ENCODE peak calls at places on chromosomes 13 and 19, in four cellular contexts. One of them, this sample, is unnamed.

GRCh38 chr13:114107686-114108081 is 24.7 kb downstream of the RASA3 start:
- DNase-seq in HepG2: no peak
- DNase-seq in GM12878: no peak
- DNase-seq in H1: no peak
- DNase-seq in this sample: no peak

GRCh38 chr13:46951516-46951915 is 54.7 kb upstream of the HTR2A start:
- DNase-seq in HepG2: no peak
- DNase-seq in GM12878: no peak
- DNase-seq in H1: no peak
- DNase-seq in this sample: no peak

GRCh38 chr19:44002566-44003460 is at the start of gene ZNF230:
- DNase-seq in HepG2: peak
- DNase-seq in H1: peak
- DNase-seq in GM12878: peak
- DNase-seq in this sample: peak

GRCh38 chr13:42094641-42095040 is 46.2 kb downstream of the DGKH start:
- DNase-seq in HepG2: no peak
- DNase-seq in GM12878: no peak
- DNase-seq in H1: no peak
- DNase-seq in this sample: no peak

GRCh38 chr13:99384468-99384867 is 77.3 kb upstream of the GPR183 start:
- DNase-seq in H1: no peak
- DNase-seq in GM12878: no peak
- DNase-seq in HepG2: no peak
- DNase-seq in this sample: no peak

GRCh38 chr13:35489050-35489449 is 12.6 kb upstream of the MAB21L1 start:
- DNase-seq in HepG2: no peak
- DNase-seq in GM12878: no peak
- DNase-seq in H1: no peak
- DNase-seq in this sample: no peak

GRCh38 chr13:109209526-109209925 is 576.9 kb downstream of the IRS2 start:
- DNase-seq in H1: no peak
- DNase-seq in GM12878: no peak
- DNase-seq in HepG2: no peak
- DNase-seq in this sample: no peak

GRCh38 chr13:49985129-49985528 is 11.7 kb upstream of the TRIM13 start:
- DNase-seq in H1: no peak
- DNase-seq in HepG2: no peak
- DNase-seq in GM12878: no peak
- DNase-seq in this sample: no peak

GRCh38 chr19:4009990-4010807 is 2.7 kb downstream of the PIAS4 start:
- DNase-seq in HepG2: no peak
- DNase-seq in GM12878: no peak
- DNase-seq in H1: no peak
- DNase-seq in this sample: no peak

GRCh38 chr19:48544856-48545750 is 6.9 kb upstream of the SULT2B1 start:
- DNase-seq in HepG2: no peak
- DNase-seq in GM12878: no peak
- DNase-seq in H1: no peak
- DNase-seq in this sample: no peak

GRCh38 chr19:1027020-1027952 is 878 bp downstream of the CNN2 start:
- DNase-seq in H1: no peak
- DNase-seq in HepG2: no peak
- DNase-seq in GM12878: no peak
- DNase-seq in this sample: no peak

GRCh38 chr13:32829676-32830091 is 186.5 kb upstream of the KL start:
- DNase-seq in HepG2: no peak
- DNase-seq in H1: peak
- DNase-seq in GM12878: no peak
- DNase-seq in this sample: no peak

DNA sequence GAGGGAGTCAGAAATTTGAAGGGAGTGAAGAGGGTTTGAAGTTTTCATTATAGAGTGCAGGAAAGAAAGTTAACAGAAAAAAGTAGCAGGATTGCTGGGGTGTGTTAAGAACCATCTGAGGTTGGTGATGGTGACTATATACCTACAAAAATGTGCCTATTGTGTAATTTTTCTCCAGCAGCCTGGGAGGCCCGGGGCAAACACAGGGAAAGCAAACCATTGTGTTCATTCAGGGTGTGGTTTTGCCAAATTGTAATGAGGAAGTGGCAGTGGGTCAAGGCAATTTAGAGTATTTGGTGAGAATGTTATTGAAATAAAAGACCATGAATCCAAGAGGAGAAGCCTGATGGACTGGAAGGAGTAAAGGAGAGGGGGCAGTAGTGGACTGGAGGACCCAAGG is 8.2 kb upstream of the SUCLA2 start:
- DNase-seq in HepG2: peak
- DNase-seq in H1: no peak
- DNase-seq in GM12878: no peak
- DNase-seq in this sample: no peak
- TF ChIP-seq BRCA1 in HepG2: no peak
- TF ChIP-seq BRCA1 in H1: no peak
- TF ChIP-seq BRCA1 in GM12878: no peak
- TF ChIP-seq BRCA1 in this sample: no peak

DNA sequence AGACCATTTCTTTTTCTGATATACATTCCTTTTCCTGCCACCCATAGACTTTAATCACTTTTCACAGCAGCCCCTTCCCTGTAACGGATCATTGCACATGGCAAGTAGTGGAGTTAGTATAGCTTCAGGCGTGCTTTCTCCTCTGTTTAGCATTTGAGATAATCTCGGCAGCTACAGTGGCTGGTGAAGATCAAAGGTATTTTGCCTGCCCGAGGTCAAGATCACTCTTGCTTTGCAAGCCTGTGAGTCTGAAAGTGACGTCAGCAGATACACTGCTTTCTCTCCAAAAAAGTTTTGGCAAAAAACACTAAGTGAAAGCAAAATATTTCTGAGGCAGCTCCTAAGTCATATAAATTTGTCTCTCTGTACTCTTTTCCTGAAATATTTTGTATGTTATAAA is 260.1 kb downstream of the NDFIP2 start:
- DNase-seq in GM12878: no peak
- DNase-seq in H1: no peak
- DNase-seq in HepG2: peak
- DNase-seq in this sample: no peak
- H3K4me2 ChIP-seq in GM12878: no peak
- H3K4me2 ChIP-seq in H1: no peak
- H3K4me2 ChIP-seq in HepG2: no peak
- H3K4me2 ChIP-seq in this sample: no peak

DNA sequence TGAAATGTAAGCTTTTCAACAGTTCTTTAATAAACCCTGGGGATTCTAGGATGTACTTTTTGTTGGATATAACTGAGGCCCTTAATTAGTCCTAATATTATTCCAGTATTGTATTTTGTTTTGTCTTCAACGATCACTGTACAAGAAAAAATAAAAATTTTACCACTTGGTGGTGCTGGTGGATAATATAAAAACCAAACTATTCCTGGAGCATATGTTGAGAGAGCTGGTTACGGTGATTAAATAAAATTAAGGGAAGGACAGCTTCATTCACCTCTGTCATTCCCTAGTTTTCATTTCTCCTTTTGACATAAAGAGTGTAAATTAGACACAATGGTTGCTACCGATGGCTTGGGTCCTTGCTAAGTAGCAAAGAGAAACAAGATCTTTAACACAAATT is 598.6 kb upstream of the PCDH20 start:
- DNase-seq in HepG2: peak
- DNase-seq in GM12878: no peak
- DNase-seq in H1: no peak
- DNase-seq in this sample: no peak
- TF ChIP-seq BRCA1 in HepG2: no peak
- TF ChIP-seq BRCA1 in GM12878: no peak
- TF ChIP-seq BRCA1 in H1: no peak
- TF ChIP-seq BRCA1 in this sample: no peak

DNA sequence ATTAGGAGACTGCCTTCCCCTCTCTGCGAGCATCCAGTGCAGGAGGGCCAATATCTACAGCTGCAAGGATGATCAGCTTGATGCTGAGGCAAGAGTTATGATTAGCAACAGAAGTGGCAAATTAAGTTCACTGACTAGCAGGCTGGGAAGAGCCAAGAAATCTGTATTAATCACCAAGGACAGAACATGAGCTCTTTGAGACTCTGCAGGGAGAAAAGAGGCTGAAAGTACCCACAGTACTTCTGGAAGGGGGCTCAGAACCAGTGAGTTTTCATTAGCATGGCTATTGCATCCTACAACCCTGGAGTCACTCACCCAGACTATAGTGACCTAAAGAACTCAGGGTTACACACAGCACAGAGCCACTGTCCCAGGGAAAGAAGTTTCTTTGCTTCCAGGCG is 25.9 kb upstream of the MEDAG start:
- DNase-seq in H1: no peak
- DNase-seq in HepG2: no peak
- DNase-seq in GM12878: no peak
- DNase-seq in this sample: no peak
- H3K4me2 ChIP-seq in H1: no peak
- H3K4me2 ChIP-seq in HepG2: no peak
- H3K4me2 ChIP-seq in GM12878: no peak
- H3K4me2 ChIP-seq in this sample: no peak

GRCh38 chr19:12834418-12834943 is at the start of gene RTBDN:
- DNase-seq in HepG2: no peak
- DNase-seq in GM12878: no peak
- DNase-seq in H1: no peak
- DNase-seq in this sample: peak
- TF ChIP-seq BRCA1 in HepG2: no peak
- TF ChIP-seq BRCA1 in GM12878: no peak
- TF ChIP-seq BRCA1 in H1: no peak
- TF ChIP-seq BRCA1 in this sample: no peak

DNA sequence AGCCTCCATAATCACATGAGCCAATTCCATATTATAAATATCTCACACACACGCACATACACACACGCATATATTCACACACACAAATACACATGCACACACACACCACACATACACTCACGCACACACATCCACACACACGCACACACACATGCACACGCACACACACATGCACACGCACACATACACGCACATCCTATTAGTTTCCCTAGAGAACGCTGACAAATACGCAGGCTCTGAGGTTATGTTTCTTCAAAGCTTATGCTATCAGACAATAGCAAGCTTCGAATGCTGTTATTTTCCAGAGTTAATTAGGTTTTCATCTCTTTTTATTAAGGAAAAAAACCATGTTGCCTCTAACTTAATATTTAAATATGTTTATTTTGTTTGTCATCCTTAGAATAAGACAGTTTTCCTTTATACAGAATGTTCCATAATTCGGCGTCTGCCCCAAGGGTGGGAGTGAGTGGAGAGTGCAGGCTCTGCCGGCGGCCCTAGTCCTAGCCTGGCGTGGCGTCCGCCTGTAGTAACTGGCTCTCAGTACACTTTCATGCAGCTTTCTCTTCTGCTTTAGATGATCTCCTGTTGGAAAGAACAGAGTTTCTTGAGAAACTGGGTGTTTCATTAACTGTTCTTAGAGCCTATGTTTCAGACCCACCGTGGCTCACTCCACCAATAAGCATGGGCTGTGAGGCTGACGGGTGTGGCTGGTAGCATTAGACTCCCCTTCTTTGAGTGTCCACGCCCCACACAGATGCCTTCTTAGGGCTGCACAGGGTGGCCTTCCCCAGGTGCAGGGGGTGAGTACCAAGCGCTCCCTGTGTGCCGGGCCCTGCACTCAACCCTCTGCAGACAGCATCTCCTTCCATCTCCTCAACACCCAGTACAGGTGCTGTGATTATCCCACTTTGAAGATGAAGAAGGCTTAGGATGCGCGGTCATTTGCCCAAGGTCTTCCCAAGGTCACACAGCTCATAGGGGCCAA is 30.4 kb upstream of the ANKRD10 start:
- DNase-seq in HepG2: no peak
- DNase-seq in GM12878: no peak
- DNase-seq in H1: no peak
- DNase-seq in this sample: no peak
- H3K4me2 ChIP-seq in HepG2: no peak
- H3K4me2 ChIP-seq in GM12878: no peak
- H3K4me2 ChIP-seq in H1: no peak
- H3K4me2 ChIP-seq in this sample: no peak

DNA sequence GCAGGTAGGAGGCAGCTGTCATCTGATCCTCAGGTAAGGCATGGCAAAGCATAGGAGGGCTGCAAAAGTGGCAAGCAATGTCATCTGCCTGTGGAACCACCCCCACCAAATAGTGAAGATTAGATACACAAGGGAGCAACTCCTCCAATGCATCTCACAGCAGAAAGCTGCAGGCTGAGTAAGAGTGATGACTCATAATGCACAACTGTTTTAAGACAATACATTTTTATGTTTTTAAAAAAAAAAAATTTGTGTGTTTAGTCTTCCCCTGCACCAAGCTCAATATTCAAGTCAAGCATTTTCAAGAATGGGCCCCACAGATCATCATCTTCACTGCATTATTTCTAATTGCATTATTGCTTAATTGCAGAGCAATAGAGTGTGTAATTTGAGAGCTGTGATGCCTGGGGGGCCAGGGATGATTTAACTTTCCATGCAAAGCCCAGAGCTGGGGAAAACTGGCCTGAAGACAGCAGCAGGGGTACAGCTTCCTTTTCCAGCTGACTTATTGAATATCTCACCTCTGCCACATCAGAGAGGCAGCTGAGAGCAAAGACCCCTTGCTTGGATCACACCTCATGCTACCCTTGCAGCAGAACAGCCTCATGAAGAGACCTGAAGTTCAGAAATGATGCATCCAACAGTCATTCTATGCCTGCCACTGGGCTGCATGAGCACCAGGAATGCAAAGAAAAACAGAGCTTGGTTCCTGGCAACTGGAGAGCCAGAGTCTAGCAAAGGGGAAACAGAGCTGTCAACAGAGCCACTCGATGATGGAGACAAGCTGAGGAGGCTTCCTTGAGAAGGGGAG is 22.7 kb upstream of the POP4 start:
- DNase-seq in H1: no peak
- DNase-seq in HepG2: no peak
- DNase-seq in GM12878: no peak
- DNase-seq in this sample: no peak
- TF ChIP-seq BRCA1 in H1: no peak
- TF ChIP-seq BRCA1 in HepG2: no peak
- TF ChIP-seq BRCA1 in GM12878: no peak
- TF ChIP-seq BRCA1 in this sample: no peak

DNA sequence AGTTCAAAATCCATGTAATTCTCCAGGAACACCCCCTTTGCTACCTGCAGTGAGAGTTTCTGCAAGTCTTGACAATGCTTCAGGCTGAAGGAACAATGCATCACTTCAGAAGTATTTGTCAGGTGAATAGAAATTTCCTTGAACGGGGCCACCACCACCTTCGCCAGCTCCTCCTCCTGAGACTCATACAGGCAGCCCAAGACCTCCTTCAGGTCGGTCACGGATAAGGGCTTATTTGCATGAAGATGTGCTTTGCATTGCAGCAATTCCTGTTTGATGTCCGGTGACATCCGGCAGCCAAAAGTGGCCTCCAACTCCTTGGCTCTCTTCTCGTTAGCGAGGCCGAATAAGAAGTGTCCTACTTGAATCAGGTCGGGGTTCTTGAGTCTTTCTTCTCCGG is 8.4 kb downstream of the NLRP7 start:
- DNase-seq in HepG2: no peak
- DNase-seq in GM12878: no peak
- DNase-seq in H1: no peak
- DNase-seq in this sample: no peak
- H3K4me2 ChIP-seq in HepG2: no peak
- H3K4me2 ChIP-seq in GM12878: peak
- H3K4me2 ChIP-seq in H1: no peak
- H3K4me2 ChIP-seq in this sample: no peak

GRCh38 chr19:40695881-40696280 is 5.4 kb upstream of the NUMBL start:
- DNase-seq in H1: no peak
- DNase-seq in HepG2: no peak
- DNase-seq in GM12878: no peak
- DNase-seq in this sample: no peak
- TF ChIP-seq BRCA1 in H1: no peak
- TF ChIP-seq BRCA1 in HepG2: no peak
- TF ChIP-seq BRCA1 in GM12878: no peak
- TF ChIP-seq BRCA1 in this sample: no peak

This sample was measured in K562.